ENCODE peak calls at places on chromosomes 1 and 21, in four cellular contexts. F is upper lobe of right lung; O is neuronal stem cell; J is CD8-positive, alpha-beta T cell. K is an unnamed sample.
A peak's percentile ranks its signal among the peaks of the same experiment; 100 is the strongest.

GRCh38 chr1:46087891-46088290 is 44.5 kb downstream of the PIK3R3 start:
- DNase-seq in F (no peak), O (no peak), J (no peak), K (no peak)

GRCh38 chr1:178528219-178528962 is 15.5 kb downstream of the TEX35 start:
- DNase-seq in F (no peak), O (no peak), J (no peak), K (no peak)

GRCh38 chr1:215631040-215631439 is 63.9 kb downstream of the KCTD3 start:
- DNase-seq in F (no peak), O (no peak), J (no peak), K (no peak)

GRCh38 chr1:12063141-12064072 is at the start of gene TNFRSF8:
- DNase-seq in F (no peak), O (no peak), J (no peak), K (peak; percentile 11)

GRCh38 chr1:48996311-48996710 is 219.6 kb upstream of the BEND5 start:
- DNase-seq in F (no peak), O (no peak), J (no peak), K (no peak)

GRCh38 chr1:42335809-42336518 is 929 bp upstream of the FOXJ3 start:
- DNase-seq in F (no peak), O (no peak), J (no peak), K (no peak)

GRCh38 chr1:92951141-92951582 is 10.1 kb downstream of the DIPK1A start:
- DNase-seq in F (no peak), O (no peak), J (no peak), K (peak; percentile 36)

GRCh38 chr21:34166468-34166867 is 93.1 kb downstream of the MRPS6 start:
- DNase-seq in F (no peak), O (no peak), J (no peak), K (no peak)

GRCh38 chr1:243294723-243295121 is 38.9 kb downstream of the SDCCAG8 start:
- DNase-seq in F (no peak), O (no peak), J (no peak), K (no peak)

GRCh38 chr1:231691618-231692259 is 65.1 kb downstream of the DISC1 start:
- DNase-seq in F (no peak), O (peak; percentile 6), J (no peak), K (no peak)

GRCh38 chr1:45730075-45730779 is 20.2 kb downstream of the IPP start:
- DNase-seq in F (peak; percentile 69), O (no peak), J (no peak), K (no peak)

GRCh38 chr1:242623118-242623517 is 98.6 kb upstream of the PLD5 start:
- DNase-seq in F (no peak), O (no peak), J (no peak), K (no peak)

GRCh38 chr1:179779645-179780272 is 36.7 kb downstream of the FAM163A start:
- DNase-seq in F (no peak), O (no peak), J (no peak), K (no peak)

GRCh38 chr1:230986976-230987375 is 8.1 kb downstream of the ARV1 start:
- DNase-seq in F (no peak), O (no peak), J (no peak), K (no peak)

GRCh38 chr21:32545948-32546441 is 39.3 kb downstream of the TCP10L start:
- DNase-seq in F (no peak), O (no peak), J (no peak), K (no peak)

GRCh38 chr1:64881281-64881680 is 85.1 kb downstream of the JAK1 start:
- DNase-seq in F (no peak), O (no peak), J (no peak), K (no peak)

GRCh38 chr1:14606632-14607031 is 8.1 kb downstream of the KAZN start:
- DNase-seq in F (no peak), O (no peak), J (no peak), K (no peak)

GRCh38 chr1:115606305-115606704 is 35.5 kb upstream of the VANGL1 start:
- DNase-seq in F (no peak), O (no peak), J (no peak), K (no peak)

GRCh38 chr1:161723459-161724149 is 2.3 kb downstream of the FCRLB start:
- DNase-seq in F (no peak), O (no peak), J (no peak), K (no peak)

GRCh38 chr1:185440877-185441276 is 123.8 kb upstream of the IVNS1ABP start:
- DNase-seq in F (no peak), O (no peak), J (no peak), K (no peak)

GRCh38 chr1:93814795-93815737 is 63.9 kb downstream of the DNTTIP2 start:
- DNase-seq in F (no peak), O (no peak), J (no peak), K (no peak)

GRCh38 chr21:40331182-40331581 is 463.9 kb downstream of the PCP4 start:
- DNase-seq in F (no peak), O (no peak), J (no peak), K (no peak)

GRCh38 chr1:115428262-115428661 is 90.2 kb upstream of the NGF start:
- DNase-seq in F (no peak), O (no peak), J (no peak), K (no peak)

GRCh38 chr1:115461526-115461925 is 123.5 kb upstream of the NGF start:
- DNase-seq in F (no peak), O (no peak), J (no peak), K (no peak)

GRCh38 chr1:218273757-218274505 is 11.2 kb upstream of the RRP15 start:
- DNase-seq in F (no peak), O (no peak), J (no peak), K (no peak)

GRCh38 chr1:12593621-12594066 is 24.4 kb downstream of the DHRS3 start:
- DNase-seq in F (no peak), O (no peak), J (no peak), K (no peak)

GRCh38 chr21:34611528-34611927 is 3.4 kb downstream of the RCAN1 start:
- DNase-seq in F (no peak), O (no peak), J (no peak), K (no peak)

DNA sequence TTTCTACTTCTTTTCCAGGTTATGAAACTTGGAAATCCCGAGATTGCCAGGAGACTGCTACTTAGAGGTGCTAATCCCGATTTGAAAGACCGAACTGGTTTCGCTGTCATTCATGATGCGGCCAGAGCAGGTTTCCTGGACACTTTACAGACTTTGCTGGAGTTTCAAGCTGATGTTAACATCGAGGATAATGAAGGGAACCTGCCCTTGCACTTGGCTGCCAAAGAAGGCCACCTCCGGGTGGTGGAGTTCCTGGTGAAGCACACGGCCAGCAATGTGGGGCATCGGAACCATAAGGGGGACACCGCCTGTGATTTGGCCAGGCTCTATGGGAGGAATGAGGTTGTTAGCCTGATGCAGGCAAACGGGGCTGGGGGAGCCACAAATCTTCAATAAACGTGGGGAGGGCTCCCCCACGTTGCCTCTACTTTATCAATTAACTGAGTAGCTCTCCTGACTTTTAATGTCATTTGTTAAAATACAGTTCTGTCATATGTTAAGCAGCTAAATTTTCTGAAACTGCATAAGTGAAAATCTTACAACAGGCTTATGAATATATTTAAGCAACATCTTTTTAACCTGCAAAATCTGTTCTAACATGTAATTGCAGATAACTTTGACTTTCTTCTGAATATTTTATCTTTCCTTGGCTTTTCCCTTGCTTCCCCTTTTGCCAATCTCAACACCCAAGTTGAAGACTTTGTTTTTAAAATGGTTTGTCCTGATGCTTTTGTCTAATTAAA is 4.0 kb downstream of the CDKN2C start:
- DNase-seq in F (no peak), O (no peak), J (no peak), K (no peak)
- H3K4me3 ChIP-seq in F (no peak overlapping the region), O (no peak overlapping the region), J (no peak overlapping the region), K (no peak overlapping the region)

GRCh38 chr1:240491796-240492195 is 120.2 kb downstream of the GREM2 start:
- DNase-seq in F (no peak), O (no peak), J (no peak), K (no peak)

GRCh38 chr1:240495652-240496051 is 116.3 kb downstream of the GREM2 start:
- DNase-seq in F (no peak), O (no peak), J (no peak), K (no peak)

GRCh38 chr1:240491156-240491555 is 120.8 kb downstream of the GREM2 start:
- DNase-seq in F (no peak), O (no peak), J (no peak), K (no peak)

GRCh38 chr1:240496356-240496755 is 115.6 kb downstream of the GREM2 start:
- DNase-seq in F (no peak), O (no peak), J (no peak), K (no peak)

GRCh38 chr1:240492832-240493440 is 119.0 kb downstream of the GREM2 start:
- DNase-seq in F (no peak), O (peak; percentile 17), J (no peak), K (peak; percentile 6)
- H3K4me3 ChIP-seq in F (no peak overlapping the region), O (peak overlapping the region; percentile 72), J (no peak overlapping the region), K (no peak overlapping the region)

GRCh38 chr1:203186446-203187305 is at the start of gene CHI3L1:
- DNase-seq in F (peak; percentile 85), O (no peak), J (no peak), K (no peak)

GRCh38 chr1:203188686-203189232 is 2.3 kb upstream of the CHI3L1 start:
- DNase-seq in F (no peak), O (no peak), J (no peak), K (no peak)

GRCh38 chr1:203190949-203191348 is 4.4 kb upstream of the CHI3L1 start:
- DNase-seq in F (no peak), O (no peak), J (no peak), K (no peak)

GRCh38 chr1:203187306-203188264 is 1.1 kb upstream of the CHI3L1 start:
- DNase-seq in F (peak; percentile 56), O (no peak), J (no peak), K (no peak)

DNA sequence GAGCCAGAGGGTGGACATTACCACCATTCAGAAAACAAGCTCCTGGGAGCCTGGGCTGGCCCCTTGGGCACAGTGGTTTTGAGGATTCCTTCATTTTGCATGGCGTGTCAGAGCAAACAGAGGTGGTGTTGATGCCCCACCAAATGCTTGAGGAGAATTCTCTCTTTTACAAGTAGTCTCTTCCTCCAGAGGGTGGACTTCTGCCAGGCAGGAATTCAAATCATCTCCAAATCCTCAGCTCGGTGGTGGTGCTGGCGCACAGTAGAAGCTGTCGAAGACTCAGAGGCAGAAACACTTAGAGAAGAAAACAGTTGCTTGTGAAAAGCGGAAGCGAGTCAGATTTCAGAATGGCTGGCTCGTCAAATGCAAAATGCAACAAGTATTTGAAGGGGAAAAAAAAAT is 3.4 kb upstream of the CHI3L1 start:
- DNase-seq in F (peak; percentile 36), O (no peak), J (no peak), K (no peak)
- H3K4me3 ChIP-seq in F (no peak overlapping the region), O (no peak overlapping the region), J (no peak overlapping the region), K (no peak overlapping the region)

DNA sequence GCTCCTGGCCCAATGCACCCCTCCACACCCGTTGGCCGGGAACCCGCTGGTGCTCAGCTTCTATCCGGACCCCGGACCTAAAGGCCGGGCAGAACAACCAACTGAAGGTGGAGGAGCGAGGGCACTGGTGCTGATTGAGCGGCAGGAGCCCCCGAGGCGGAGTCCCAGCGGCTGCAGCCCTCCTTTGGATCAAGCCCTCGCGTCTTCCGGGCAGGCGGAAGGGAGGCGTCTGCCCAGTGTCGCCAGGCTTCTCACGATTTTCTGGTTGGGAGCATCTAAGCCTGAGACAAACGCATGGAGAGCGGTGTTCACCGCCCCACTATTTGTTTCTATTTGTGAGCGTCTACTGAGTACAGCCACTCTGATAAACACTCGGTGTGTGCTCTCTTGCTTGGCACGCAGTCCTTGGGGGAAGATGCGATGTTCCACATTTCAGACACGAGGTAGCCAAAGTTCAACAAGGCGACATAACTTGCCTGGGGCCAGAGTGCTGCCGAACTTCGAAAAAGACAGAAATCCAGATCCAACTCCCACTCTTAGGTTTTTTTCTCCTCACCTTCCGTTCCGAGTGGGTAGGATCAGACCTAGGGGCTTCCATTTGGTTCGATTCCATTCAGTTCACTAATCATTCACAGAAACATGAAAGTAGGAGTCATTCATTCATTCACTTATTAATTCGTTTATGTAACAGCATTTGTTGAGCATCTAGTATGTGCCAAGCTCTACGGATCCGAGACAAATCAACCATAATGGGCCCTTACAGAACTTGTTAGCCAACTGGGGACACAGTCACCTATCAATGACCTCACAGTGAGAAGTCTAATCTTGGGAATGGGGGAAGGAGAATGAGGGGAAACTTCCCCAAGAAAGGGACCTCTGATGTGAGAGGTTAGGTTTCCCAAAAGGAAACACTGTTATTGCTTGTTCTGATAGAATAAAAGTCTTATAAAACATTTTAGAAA is 4.9 kb upstream of the DMRTA2 start:
- DNase-seq in F (no peak), O (peak; percentile 59), J (no peak), K (no peak)
- H3K4me3 ChIP-seq in F (no peak overlapping the region), O (no peak overlapping the region), J (no peak overlapping the region), K (no peak overlapping the region)

K was measured in CD8-positive, alpha-beta memory T cell.